ENCODE peak calls at places on chromosomes 16 and 17, in four cellular contexts. L is prostate gland, B is left lung, F is heart right ventricle. Y is an unnamed sample.

GRCh38 chr17:28551421-28552186 is 820 bp downstream of the UNC119 start:
- DNase-seq in L (no peak), B (no peak), F (no peak), Y (no peak)

GRCh38 chr17:42530952-42531454 is 5.0 kb upstream of the NAGLU start:
- DNase-seq in L (no peak), B (no peak), F (no peak), Y (no peak)

GRCh38 chr17:79618383-79619067 is 7.7 kb upstream of the RBFOX3 start:
- DNase-seq in L (no peak), B (peak), F (no peak), Y (peak)

GRCh38 chr16:18966791-18967190 is 16.9 kb upstream of the TMC7 start:
- DNase-seq in L (no peak), B (no peak), F (no peak), Y (no peak)

GRCh38 chr16:26642047-26642664 is 424.6 kb upstream of the C16orf82 start:
- DNase-seq in L (no peak), B (no peak), F (no peak), Y (no peak)

GRCh38 chr17:10151667-10152496 is 46.5 kb downstream of the GAS7 start:
- DNase-seq in L (no peak), B (no peak), F (no peak), Y (no peak)

GRCh38 chr16:60107920-60108319 is 1373.8 kb upstream of the GOT2 start:
- DNase-seq in L (no peak), B (no peak), F (no peak), Y (no peak)

GRCh38 chr16:17076121-17076757 is 394.5 kb downstream of the XYLT1 start:
- DNase-seq in L (no peak), B (no peak), F (no peak), Y (no peak)

GRCh38 chr16:70683146-70683944 is 2.5 kb downstream of the MTSS2 start:
- DNase-seq in L (no peak), B (peak), F (peak), Y (no peak)

GRCh38 chr17:11598274-11599221 is at the start of gene DNAH9:
- DNase-seq in L (peak), B (peak), F (peak), Y (peak)

GRCh38 chr16:84884311-84885023 is 64.7 kb downstream of the CRISPLD2 start:
- DNase-seq in L (peak), B (no peak), F (peak), Y (no peak)

GRCh38 chr16:9248162-9248561 is 156.7 kb downstream of the HAPSTR1 start:
- DNase-seq in L (no peak), B (no peak), F (no peak), Y (no peak)

GRCh38 chr16:72013389-72013788 is 4.8 kb downstream of the DHODH start:
- DNase-seq in L (no peak), B (no peak), F (no peak), Y (no peak)

GRCh38 chr16:77195411-77195810 is 3.8 kb upstream of the SYCE1L start:
- DNase-seq in L (no peak), B (no peak), F (no peak), Y (no peak)

GRCh38 chr16:75288596-75289120 is 37.2 kb upstream of the BCAR1 start:
- DNase-seq in L (no peak), B (no peak), F (peak), Y (no peak)

GRCh38 chr17:32927201-32927723 is 691 bp upstream of the TMEM98 start:
- DNase-seq in L (no peak), B (no peak), F (no peak), Y (no peak)

GRCh38 chr17:48757524-48757961 is 29.0 kb upstream of the HOXB13 start:
- DNase-seq in L (no peak), B (no peak), F (no peak), Y (no peak)

GRCh38 chr16:84088695-84089395 is 27.9 kb downstream of the MBTPS1 start:
- DNase-seq in L (no peak), B (no peak), F (peak), Y (no peak)

GRCh38 chr17:57552114-57552601 is 192.9 kb downstream of the CCDC182 start:
- DNase-seq in L (no peak), B (peak), F (peak), Y (no peak)

GRCh38 chr17:66492500-66493123 is 190.2 kb downstream of the PRKCA start:
- DNase-seq in L (no peak), B (no peak), F (no peak), Y (no peak)

GRCh38 chr17:66904760-66905637 is 59.5 kb upstream of the CACNG4 start:
- DNase-seq in L (peak), B (no peak), F (no peak), Y (no peak)

GRCh38 chr17:74442670-74443515 is 11.0 kb downstream of the GPRC5C start:
- DNase-seq in L (peak), B (peak), F (peak), Y (peak)

GRCh38 chr17:4485676-4486646 is 12.7 kb upstream of the SPNS2 start:
- DNase-seq in L (no peak), B (no peak), F (no peak), Y (no peak)

GRCh38 chr16:26598989-26599785 is 467.5 kb upstream of the C16orf82 start:
- DNase-seq in L (no peak), B (no peak), F (no peak), Y (no peak)

GRCh38 chr16:50548659-50549560 is 714 bp downstream of the NKD1 start:
- DNase-seq in L (no peak), B (no peak), F (no peak), Y (no peak)

GRCh38 chr17:40303009-40303657 is 5.8 kb upstream of the RARA start:
- DNase-seq in L (no peak), B (no peak), F (no peak), Y (no peak)

GRCh38 chr17:10646393-10646990 is 10.6 kb downstream of the MYH3 start:
- DNase-seq in L (peak), B (no peak), F (peak), Y (no peak)

GRCh38 chr17:80596760-80597608 is 52.3 kb downstream of the RPTOR start:
- DNase-seq in L (no peak), B (no peak), F (no peak), Y (no peak)

GRCh38 chr17:38465420-38466345 is 37.4 kb downstream of the ARHGAP23 start:
- DNase-seq in L (peak), B (no peak), F (peak), Y (no peak)

GRCh38 chr17:28247671-28248556 is 71.1 kb upstream of the TMEM97 start:
- DNase-seq in L (no peak), B (no peak), F (no peak), Y (no peak)

GRCh38 chr17:337453-337852 is 15.2 kb downstream of the RPH3AL start:
- DNase-seq in L (no peak), B (peak), F (no peak), Y (peak)

GRCh38 chr17:75515523-75516254 is at the start of gene CASKIN2:
- DNase-seq in L (peak), B (peak), F (peak), Y (peak)

GRCh38 chr17:33328129-33328528 is 35.0 kb upstream of the ASIC2 start:
- DNase-seq in L (no peak), B (no peak), F (no peak), Y (no peak)

GRCh38 chr17:1521067-1521466 is 4.7 kb upstream of the INPP5K start:
- DNase-seq in L (no peak), B (no peak), F (no peak), Y (no peak)

GRCh38 chr16:1184980-1185379 is 32.1 kb downstream of the CACNA1H start:
- DNase-seq in L (no peak), B (no peak), F (no peak), Y (no peak)

GRCh38 chr16:1184156-1184868 is 31.4 kb downstream of the CACNA1H start:
- DNase-seq in L (no peak), B (no peak), F (no peak), Y (no peak)

GRCh38 chr16:1180772-1181714 is 28.1 kb downstream of the CACNA1H start:
- DNase-seq in L (no peak), B (no peak), F (peak), Y (no peak)

GRCh38 chr16:1183235-1183907 is 30.5 kb downstream of the CACNA1H start:
- DNase-seq in L (no peak), B (no peak), F (peak), Y (no peak)

DNA sequence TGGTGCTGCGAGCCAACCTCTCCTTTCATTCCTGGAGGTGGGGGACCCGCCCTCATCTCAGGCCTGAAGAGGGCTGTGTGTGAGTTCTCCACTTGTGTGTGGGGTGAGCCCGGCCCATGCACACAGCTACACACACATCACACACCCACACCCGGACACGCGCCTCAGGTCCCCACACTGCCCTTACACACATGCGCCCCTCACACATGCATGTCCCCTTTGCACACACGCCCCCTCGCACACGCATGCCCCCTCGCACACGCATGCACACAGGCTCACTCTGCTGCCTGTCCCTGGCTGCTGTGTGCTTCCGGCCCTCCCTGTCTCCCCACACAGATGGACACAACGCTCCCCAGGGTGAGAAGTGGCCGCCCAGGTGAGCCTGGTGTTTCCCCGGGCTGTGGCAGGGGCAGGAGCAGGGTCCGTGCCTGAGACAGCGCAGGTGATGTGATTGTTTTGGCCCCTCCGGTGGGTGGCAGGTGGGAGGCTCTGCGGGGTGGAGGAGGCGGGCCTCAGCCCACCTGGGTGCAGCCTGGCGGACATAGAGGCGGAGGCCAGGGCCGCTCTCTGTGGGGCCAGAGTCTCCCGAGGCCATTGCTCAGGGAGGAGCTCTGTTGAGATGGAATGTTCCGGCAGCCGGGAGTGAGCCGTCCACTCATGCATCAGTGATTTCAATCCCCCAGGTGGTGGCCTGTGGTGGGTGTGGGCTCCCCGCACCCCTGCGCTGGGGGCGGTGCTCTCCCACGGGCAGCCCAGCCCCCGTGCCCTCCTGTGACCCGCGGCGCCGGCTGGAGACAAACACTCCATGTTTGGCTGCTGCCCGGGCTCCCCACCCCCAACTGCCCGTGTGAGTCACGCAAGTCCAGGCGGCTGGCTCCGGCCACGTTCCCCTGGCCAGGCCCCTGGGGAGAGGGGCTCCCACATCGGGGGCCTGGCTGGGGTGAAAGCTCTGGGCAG is 29.1 kb downstream of the CACNA1H start:
- DNase-seq in L (no peak), B (peak), F (peak), Y (no peak)
- H3K27ac ChIP-seq in L (peak), B (no peak), F (peak), Y (no peak)

DNA sequence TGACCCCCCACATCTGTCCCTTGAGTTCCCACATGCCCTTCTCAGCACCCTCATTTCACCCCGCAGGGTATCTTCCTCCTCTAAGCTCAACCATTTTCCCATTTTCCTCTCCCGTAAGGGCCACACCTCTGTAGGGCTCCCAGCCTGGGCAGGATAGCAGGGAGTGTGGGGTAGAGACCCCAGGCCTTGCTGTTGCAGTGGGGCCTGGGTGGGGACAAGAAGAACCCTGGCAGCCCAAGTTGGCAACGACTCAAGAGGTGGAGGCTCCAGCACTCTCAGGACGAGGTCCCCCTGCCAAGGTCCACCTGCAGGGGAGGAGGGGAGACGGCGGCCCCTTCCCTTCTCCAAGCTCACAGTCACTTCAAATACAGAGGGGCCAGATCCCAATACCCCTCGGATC is 2.0 kb upstream of the TMEM92 start:
- DNase-seq in L (no peak), B (no peak), F (no peak), Y (peak)
- H3K27ac ChIP-seq in L (peak), B (peak), F (peak), Y (no peak)

GRCh38 chr17:50027639-50028206 is 28.2 kb upstream of the ITGA3 start:
- DNase-seq in L (no peak), B (peak), F (peak), Y (peak)

GRCh38 chr17:50028207-50029120 is 27.4 kb upstream of the ITGA3 start:
- DNase-seq in L (no peak), B (peak), F (no peak), Y (peak)

GRCh38 chr17:50026046-50026675 is 29.7 kb upstream of the ITGA3 start:
- DNase-seq in L (no peak), B (no peak), F (no peak), Y (no peak)

GRCh38 chr17:50029185-50029584 is 26.7 kb upstream of the ITGA3 start:
- DNase-seq in L (no peak), B (no peak), F (no peak), Y (no peak)

DNA sequence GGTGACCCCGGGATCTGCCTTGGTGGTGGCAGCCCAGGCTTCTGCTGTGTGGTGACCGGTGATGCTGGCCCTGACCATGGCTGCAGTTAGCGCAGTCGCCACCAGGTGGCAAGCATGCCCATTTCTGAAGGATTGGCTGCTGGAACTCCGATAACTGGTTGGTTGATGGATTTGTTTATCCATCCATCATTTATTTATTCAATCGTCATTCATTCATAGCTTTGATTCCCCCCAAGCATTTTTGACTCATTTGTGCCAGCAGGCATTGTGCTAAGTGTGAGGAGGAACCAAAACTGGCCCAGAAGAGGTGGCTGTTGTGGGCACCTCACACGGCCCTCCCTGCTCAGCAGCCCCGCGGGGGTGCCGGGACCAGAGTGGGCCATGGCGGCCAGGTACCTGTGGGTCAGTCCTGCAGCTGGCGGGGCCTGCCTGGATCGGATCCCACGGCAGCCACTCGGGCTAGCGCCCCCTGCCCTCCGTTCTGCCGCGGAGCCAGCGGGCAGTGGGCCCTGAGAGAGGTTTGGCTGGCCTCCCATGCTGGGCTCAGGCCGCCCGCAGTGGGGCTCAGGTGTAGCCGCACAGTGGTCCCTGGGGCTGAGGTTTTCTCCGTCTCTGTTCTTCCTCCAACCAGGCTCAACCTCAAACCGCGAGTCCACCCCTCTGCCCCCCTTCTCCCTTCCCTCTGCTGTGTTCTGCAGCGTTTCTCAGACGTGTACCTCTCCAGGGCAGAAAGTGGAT is 28.8 kb upstream of the ITGA3 start:
- DNase-seq in L (peak), B (peak), F (peak), Y (no peak)
- H3K27ac ChIP-seq in L (no peak), B (peak), F (peak), Y (peak)

GRCh38 chr16:12526521-12526920 is 277.2 kb downstream of the CPPED1 start:
- DNase-seq in L (no peak), B (no peak), F (no peak), Y (no peak)
- H3K27ac ChIP-seq in L (no peak), B (no peak), F (no peak), Y (no peak)

DNA sequence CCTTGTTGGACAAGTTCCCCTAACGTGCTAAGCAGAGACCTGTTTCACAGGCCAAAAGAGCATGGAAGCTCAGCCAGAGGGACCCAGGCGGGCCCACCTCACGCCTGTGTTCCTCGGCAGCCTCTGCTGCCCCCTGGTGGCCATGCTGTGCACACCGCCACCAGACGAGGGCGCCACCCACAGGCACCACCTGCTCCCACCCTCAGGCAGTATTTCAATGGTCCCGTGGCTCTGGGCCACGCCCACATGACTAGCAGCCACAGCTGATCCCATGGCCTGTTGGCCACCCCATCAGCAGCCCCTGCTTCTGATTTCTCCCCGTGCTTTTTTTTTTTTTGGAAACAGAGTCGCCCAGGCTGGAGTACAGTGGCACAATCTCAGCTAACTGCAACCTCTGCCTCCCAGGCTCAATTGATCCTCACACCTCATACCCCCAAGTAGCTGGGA is 18.9 kb downstream of the MPG start:
- DNase-seq in L (peak), B (peak), F (peak), Y (peak)
- H3K27ac ChIP-seq in L (no peak), B (no peak), F (no peak), Y (no peak)

GRCh38 chr17:27081002-27081638 is 212.8 kb upstream of the WSB1 start:
- DNase-seq in L (no peak), B (no peak), F (no peak), Y (no peak)

GRCh38 chr17:27082023-27082774 is 211.7 kb upstream of the WSB1 start:
- DNase-seq in L (no peak), B (no peak), F (no peak), Y (no peak)

GRCh38 chr17:27079660-27080059 is 214.3 kb upstream of the WSB1 start:
- DNase-seq in L (no peak), B (no peak), F (no peak), Y (no peak)

GRCh38 chr17:27076814-27077213 is 217.1 kb upstream of the WSB1 start:
- DNase-seq in L (no peak), B (no peak), F (no peak), Y (no peak)

DNA sequence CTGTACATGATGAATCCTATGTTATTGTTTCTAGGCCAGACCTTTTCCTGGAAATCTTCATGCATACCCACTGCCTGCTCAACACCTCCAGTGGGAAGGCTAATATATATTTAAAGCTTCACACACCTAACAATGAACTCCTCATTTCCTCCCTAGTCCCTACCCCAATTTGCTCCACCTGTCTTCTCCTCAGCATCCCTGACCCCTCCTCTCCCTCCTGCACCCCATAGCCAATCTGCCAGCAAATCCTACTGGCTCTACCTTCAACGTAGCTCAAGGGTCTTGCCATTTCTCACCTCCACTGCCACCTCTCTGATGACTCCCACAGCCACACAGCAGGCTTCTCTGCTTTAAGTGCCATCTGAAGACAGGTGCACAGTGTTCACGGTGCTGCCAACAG is 215.6 kb upstream of the WSB1 start:
- DNase-seq in L (no peak), B (no peak), F (no peak), Y (no peak)
- H3K27ac ChIP-seq in L (no peak), B (no peak), F (no peak), Y (no peak)